ENCODE peak calls at places on chromosomes 6 and 20, in nine cellular contexts. Q, P, S, Z, O, I, T, H and X are unnamed samples.

GRCh38 chr6:46410330-46410953 is 80.8 kb downstream of the RCAN2 start:
- DNase-seq in T (peak; percentile 25), Q (no peak), I (peak; percentile 30), S (no peak), O (peak; percentile 32), P (peak; percentile 68), Z (no peak), H (peak; percentile 21), X (no peak)

GRCh38 chr6:157034433-157035230 is 257.5 kb downstream of the ARID1B start:
- DNase-seq in Q (no peak), T (no peak), I (no peak), S (no peak), P (no peak), H (no peak), Z (no peak), O (peak; percentile 36), X (no peak)

GRCh38 chr6:161407581-161407980 is 133.7 kb upstream of the AGPAT4 start:
- DNase-seq in P (no peak), H (peak; percentile 23), T (no peak), Z (no peak), Q (no peak), I (no peak), S (no peak), O (no peak), X (no peak)

GRCh38 chr20:33290852-33291251 is 7.8 kb downstream of the BPIFB1 start:
- DNase-seq in Q (no peak), T (no peak), P (no peak), S (no peak), Z (no peak), H (no peak), O (no peak), I (no peak), X (no peak)

GRCh38 chr6:48610846-48611245 is 499.8 kb upstream of the PTCHD4 start:
- DNase-seq in Q (no peak), T (no peak), I (no peak), Z (no peak), S (no peak), H (no peak), O (no peak), P (no peak), X (no peak)

GRCh38 chr20:58816051-58816450 is 34.7 kb downstream of the GNAS-AS1 start:
- DNase-seq in S (no peak), T (no peak), Q (no peak), I (no peak), Z (no peak), O (no peak), H (no peak), P (no peak), X (no peak)

GRCh38 chr6:53840027-53840426 is 45.2 kb downstream of the LRRC1 start:
- DNase-seq in P (no peak), H (no peak), Z (no peak), Q (no peak), T (no peak), O (no peak), I (no peak), S (no peak), X (no peak)

GRCh38 chr6:13177617-13178506 is 150.5 kb downstream of the TBC1D7 start:
- DNase-seq in Z (no peak), P (no peak), S (no peak), H (no peak), T (no peak), Q (no peak), O (no peak), I (no peak), X (no peak)

DNA sequence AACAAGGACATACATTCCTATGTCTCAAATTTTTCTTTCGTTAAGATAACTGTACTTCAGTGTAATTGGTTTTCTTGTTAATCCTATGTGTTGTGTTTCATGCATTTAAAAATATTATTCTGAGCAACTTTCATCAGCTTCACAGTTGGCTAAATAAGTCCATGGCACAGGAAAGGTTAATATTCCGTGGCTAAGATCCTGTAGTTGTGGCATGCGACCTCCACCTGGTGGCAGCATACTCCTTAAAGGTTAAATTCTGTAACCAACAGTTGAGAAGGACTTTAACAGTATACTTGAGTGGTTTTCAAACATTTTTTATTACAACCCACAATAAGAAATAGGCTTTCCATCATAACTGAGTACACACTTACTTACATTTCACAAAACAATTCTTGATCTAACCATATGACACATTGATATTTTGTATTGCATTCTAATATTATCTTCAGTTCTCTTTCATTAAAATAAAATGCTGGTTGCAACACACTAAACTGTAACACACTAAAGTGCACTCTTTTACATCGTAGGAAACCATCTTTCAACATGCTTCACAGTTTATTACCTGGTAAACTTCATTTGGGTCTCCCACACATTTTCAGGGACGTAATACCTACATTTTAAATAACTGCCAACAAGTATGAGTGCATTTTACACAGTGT is 118.3 kb downstream of the SLX4IP start:
- DNase-seq in I (peak; percentile 66), Q (peak; percentile 56), Z (no peak), O (no peak), P (peak; percentile 84), S (peak; percentile 69), H (no peak), T (no peak), X (peak; percentile 63)
- TF ChIP-seq POLR2A in I (no peak), Q (no peak), Z (no peak), O (no peak), P (no peak), S (no peak), H (no peak), T (no peak), X (no peak)

GRCh38 chr6:47479156-47479541 is 1.6 kb downstream of the CD2AP start:
- DNase-seq in T (no peak), P (no peak), H (no peak), S (no peak), Q (no peak), Z (no peak), I (no peak), O (no peak), X (no peak)

GRCh38 chr6:47479874-47480273 is 2.3 kb downstream of the CD2AP start:
- DNase-seq in Q (no peak), O (no peak), P (no peak), T (no peak), I (no peak), Z (no peak), H (no peak), S (no peak), X (no peak)

GRCh38 chr6:47478233-47479155 is 905 bp downstream of the CD2AP start:
- DNase-seq in Z (no peak), O (no peak), Q (no peak), P (peak; percentile 18), S (no peak), H (no peak), T (no peak), I (no peak), X (no peak)

GRCh38 chr6:47476794-47477496 is 644 bp upstream of the CD2AP start:
- DNase-seq in Z (no peak), T (no peak), S (no peak), Q (no peak), O (no peak), P (no peak), I (no peak), H (no peak), X (no peak)

GRCh38 chr6:47477497-47478232 is at the start of gene CD2AP:
- DNase-seq in T (peak; percentile 77), H (peak; percentile 65), S (peak; percentile 81), P (peak; percentile 94), Z (peak; percentile 86), Q (peak; percentile 88), O (peak; percentile 80), I (peak; percentile 84), X (peak; percentile 97)
- TF ChIP-seq POLR2A in T (peak; percentile 82), H (peak; percentile 91), S (no peak), P (peak; percentile 63), Z (peak; percentile 65), Q (peak; percentile 62), O (peak; percentile 76), I (peak; percentile 49), X (peak; percentile 60)

DNA sequence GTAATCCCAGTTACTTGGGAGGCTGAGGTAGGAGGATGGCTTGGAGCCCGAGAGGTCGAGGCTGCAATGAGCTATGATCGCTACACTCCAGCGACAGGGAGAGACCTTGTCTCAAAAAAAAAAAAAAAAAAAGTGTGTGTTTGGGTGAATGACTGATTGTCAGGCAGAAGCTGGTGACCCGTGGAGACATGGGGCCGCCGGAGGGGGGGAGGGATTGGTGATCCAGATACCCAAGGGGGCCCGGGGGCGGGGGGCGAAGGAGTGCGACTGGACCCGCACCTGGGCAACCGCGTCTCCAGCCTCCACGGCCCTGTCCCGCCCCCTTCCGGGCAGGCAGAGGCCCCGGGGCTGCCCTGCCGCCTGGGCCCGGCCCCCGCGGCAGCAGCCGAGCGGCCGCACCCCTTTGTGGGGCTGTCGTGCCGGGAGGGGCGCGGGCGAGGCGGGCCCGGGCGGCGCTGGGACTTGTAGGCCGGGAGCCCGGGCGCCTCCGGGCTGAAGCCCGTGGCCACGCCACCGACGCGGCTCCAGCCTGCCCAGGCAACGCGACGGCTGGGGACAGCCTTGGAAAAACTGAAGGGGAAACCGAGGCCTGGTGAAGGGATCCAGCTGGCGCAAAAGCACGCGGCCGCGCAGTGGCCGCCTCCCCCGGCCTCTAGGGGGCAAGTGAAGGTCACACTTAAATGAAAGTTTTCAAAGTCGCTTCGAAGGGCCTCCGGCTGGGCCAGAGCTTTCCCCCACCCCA is 2.1 kb upstream of the RBM38 start:
- DNase-seq in O (peak; percentile 26), H (no peak), Z (no peak), T (no peak), S (peak; percentile 53), Q (peak; percentile 86), I (peak; percentile 76), P (peak; percentile 89), X (peak; percentile 90)
- TF ChIP-seq POLR2A in O (peak; percentile 21), H (peak; percentile 44), Z (no peak), T (peak; percentile 32), S (no peak), Q (peak; percentile 67), I (peak; percentile 49), P (peak; percentile 18), X (peak; percentile 36)

GRCh38 chr20:47315339-47315662 is 41.2 kb downstream of the ZMYND8 start:
- DNase-seq in H (no peak), Z (no peak), P (no peak), T (no peak), I (no peak), Q (no peak), S (no peak), O (no peak), X (no peak)

GRCh38 chr20:47318596-47319516 is 37.6 kb downstream of the ZMYND8 start:
- DNase-seq in T (no peak), O (no peak), I (peak; percentile 81), P (peak; percentile 73), Q (peak; percentile 92), Z (no peak), H (no peak), S (peak; percentile 82), X (peak; percentile 27)

GRCh38 chr20:47316776-47317126 is 39.7 kb downstream of the ZMYND8 start:
- DNase-seq in H (no peak), I (no peak), S (no peak), Q (no peak), Z (no peak), T (no peak), O (no peak), P (no peak), X (no peak)

GRCh38 chr20:47318027-47318595 is 38.4 kb downstream of the ZMYND8 start:
- DNase-seq in S (no peak), Z (no peak), I (peak; percentile 66), T (no peak), P (no peak), O (no peak), Q (no peak), H (no peak), X (peak; percentile 65)

DNA sequence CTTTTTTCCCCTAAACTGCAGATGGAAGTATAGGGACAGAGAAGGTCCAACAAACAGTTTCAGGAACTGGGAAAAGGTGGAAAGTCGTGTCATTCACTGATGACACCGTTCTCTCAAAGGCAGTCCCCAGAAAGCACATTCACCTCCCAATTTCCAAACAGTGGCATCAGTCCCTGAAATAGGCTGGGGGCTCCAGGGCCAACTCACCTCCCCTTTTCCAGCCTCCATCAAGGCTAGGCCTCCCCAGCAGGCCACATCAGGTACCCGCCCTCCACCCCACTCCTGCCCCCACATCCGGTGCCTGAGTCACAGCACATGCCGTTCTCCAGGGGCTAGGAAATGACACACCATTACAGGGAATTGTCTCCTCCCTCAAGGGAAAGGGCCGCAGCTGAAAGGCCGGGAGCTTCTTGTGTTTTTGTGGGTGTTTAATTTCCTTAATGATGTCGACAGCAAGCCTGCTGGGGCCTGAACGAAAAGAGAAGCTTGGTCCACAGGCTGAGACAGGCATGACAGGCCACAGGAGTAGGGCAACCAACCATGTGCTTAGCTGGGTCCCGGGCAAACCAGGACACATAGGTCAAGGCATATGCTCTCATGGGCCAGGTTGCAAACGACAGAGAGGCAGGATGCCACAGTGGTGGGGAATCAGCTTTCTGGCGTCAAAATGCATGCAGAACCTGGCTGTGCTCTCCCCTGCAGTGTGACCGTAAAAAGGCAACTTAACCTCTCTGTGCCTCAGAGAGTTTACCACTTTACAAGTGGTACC is 39.2 kb downstream of the ZMYND8 start:
- DNase-seq in Z (peak; percentile 87), I (peak; percentile 77), T (peak; percentile 44), Q (peak; percentile 94), H (no peak), S (peak; percentile 91), P (peak; percentile 50), O (peak; percentile 87), X (peak; percentile 85)
- TF ChIP-seq POLR2A in Z (peak; percentile 35), I (peak; percentile 31), T (no peak), Q (peak; percentile 76), H (no peak), S (no peak), P (no peak), O (no peak), X (peak; percentile 68)